ENCODE peak calls at places on chromosomes 11 and 22, in seven cellular contexts. T, C, I, Z, S, G and B are unnamed samples. For H3K27me3, the result is how much of the 10 kb centered on the place peaks cover.

GRCh38 chr11:68354181-68354872 is 41.9 kb downstream of the LRP5 start:
- DNase-seq in T (peak), C (no peak), I (no peak), Z (peak), S (peak), G (no peak), B (no peak)

GRCh38 chr22:33653525-33654063 is 266.7 kb downstream of the LARGE1 start:
- DNase-seq in T (no peak), C (no peak), I (no peak), Z (no peak), S (no peak), G (no peak), B (no peak)

GRCh38 chr22:19730662-19731360 is 7.5 kb downstream of the GP1BB start:
- DNase-seq in T (peak), C (peak), I (peak), Z (peak), S (peak), G (peak), B (peak)

GRCh38 chr11:127376316-127376715 is 375.7 kb upstream of the KIRREL3 start:
- DNase-seq in T (no peak), C (no peak), I (no peak), Z (no peak), S (no peak), G (no peak), B (no peak)

GRCh38 chr22:19785461-19786263 is 25.1 kb downstream of the TBX1 start:
- DNase-seq in T (no peak), C (no peak), I (no peak), Z (no peak), S (no peak), G (no peak), B (no peak)

GRCh38 chr22:43293661-43294392 is 49.3 kb downstream of the SCUBE1 start:
- DNase-seq in T (peak), C (peak), I (no peak), Z (no peak), S (peak), G (no peak), B (no peak)

GRCh38 chr11:15629690-15630321 is 515.1 kb downstream of the INSC start:
- DNase-seq in T (no peak), C (no peak), I (no peak), Z (peak), S (peak), G (no peak), B (no peak)

GRCh38 chr11:42571486-42572230 is 740.1 kb upstream of the API5 start:
- DNase-seq in T (no peak), C (no peak), I (no peak), Z (no peak), S (no peak), G (no peak), B (no peak)

GRCh38 chr11:102664001-102664752 is 39.0 kb upstream of the MMP20 start:
- DNase-seq in T (no peak), C (no peak), I (no peak), Z (no peak), S (no peak), G (peak), B (no peak)

GRCh38 chr11:118615282-118615979 is 8.0 kb downstream of the PHLDB1 start:
- DNase-seq in T (no peak), C (no peak), I (peak), Z (no peak), S (no peak), G (no peak), B (no peak)

GRCh38 chr11:83566948-83567347 is 280.8 kb upstream of the CCDC90B start:
- DNase-seq in T (no peak), C (no peak), I (no peak), Z (no peak), S (no peak), G (no peak), B (no peak)

GRCh38 chr22:32904044-32904443 is 102.5 kb downstream of the TIMP3 start:
- DNase-seq in T (no peak), C (no peak), I (peak), Z (peak), S (peak), G (no peak), B (no peak)

GRCh38 chr11:122213111-122213510 is 97.1 kb upstream of the BLID start:
- DNase-seq in T (no peak), C (no peak), I (no peak), Z (no peak), S (no peak), G (no peak), B (no peak)

GRCh38 chr22:47036936-47037485 is 274.6 kb downstream of the TBC1D22A start:
- DNase-seq in T (no peak), C (no peak), I (no peak), Z (no peak), S (no peak), G (no peak), B (no peak)

GRCh38 chr11:32382339-32383049 is 52.8 kb downstream of the WT1 start:
- DNase-seq in T (no peak), C (no peak), I (no peak), Z (no peak), S (no peak), G (no peak), B (no peak)

GRCh38 chr11:17939542-17939941 is 73.3 kb downstream of the SERGEF start:
- DNase-seq in T (no peak), C (no peak), I (no peak), Z (no peak), S (no peak), G (no peak), B (no peak)

GRCh38 chr11:102802341-102802740 is 4.4 kb upstream of the MMP1 start:
- DNase-seq in T (no peak), C (no peak), I (no peak), Z (no peak), S (no peak), G (no peak), B (no peak)

GRCh38 chr11:109961261-109961660 is 131.9 kb upstream of the ZC3H12C start:
- DNase-seq in T (no peak), C (no peak), I (no peak), Z (no peak), S (no peak), G (no peak), B (no peak)

GRCh38 chr11:118194835-118195627 is 18.6 kb upstream of the SCN2B start:
- DNase-seq in T (peak), C (peak), I (no peak), Z (peak), S (peak), G (no peak), B (no peak)

GRCh38 chr11:116861539-116861938 is 24.1 kb upstream of the APOA1 start:
- DNase-seq in T (no peak), C (no peak), I (no peak), Z (no peak), S (no peak), G (no peak), B (no peak)

GRCh38 chr11:12806113-12806512 is 131.9 kb downstream of the TEAD1 start:
- DNase-seq in T (no peak), C (no peak), I (no peak), Z (no peak), S (no peak), G (no peak), B (no peak)

GRCh38 chr11:100930185-100930778 is 199.3 kb downstream of the PGR start:
- DNase-seq in T (peak), C (no peak), I (peak), Z (no peak), S (no peak), G (no peak), B (peak)

GRCh38 chr11:64007629-64008282 is 21.5 kb downstream of the OTUB1 start:
- DNase-seq in T (no peak), C (no peak), I (peak), Z (peak), S (peak), G (no peak), B (no peak)

GRCh38 chr22:20115691-20116375 is at the start of gene RANBP1:
- DNase-seq in T (no peak), C (peak), I (no peak), Z (no peak), S (no peak), G (no peak), B (no peak)

GRCh38 chr22:22867996-22868715 is 19.5 kb upstream of the IGLL5 start:
- DNase-seq in T (no peak), C (no peak), I (no peak), Z (no peak), S (no peak), G (no peak), B (no peak)

GRCh38 chr22:22870577-22871398 is 16.8 kb upstream of the IGLL5 start:
- DNase-seq in T (no peak), C (no peak), I (no peak), Z (no peak), S (no peak), G (no peak), B (peak)

GRCh38 chr22:22866381-22867111 is 21.1 kb upstream of the IGLL5 start:
- DNase-seq in T (no peak), C (no peak), I (no peak), Z (no peak), S (peak), G (no peak), B (no peak)

GRCh38 chr22:22863001-22863400 is 24.6 kb upstream of the IGLL5 start:
- DNase-seq in T (no peak), C (no peak), I (no peak), Z (no peak), S (no peak), G (no peak), B (no peak)

GRCh38 chr22:22865311-22866072 is 22.1 kb upstream of the IGLL5 start:
- DNase-seq in T (no peak), C (peak), I (no peak), Z (no peak), S (peak), G (peak), B (no peak)
- H3K27me3 ChIP-seq in T (under half), C (under half), I (half or more), Z (under half), S (under half), G (under half), B (under half)

GRCh38 chr11:77589521-77590193 is at the start of gene AQP11:
- DNase-seq in T (peak), C (no peak), I (peak), Z (peak), S (peak), G (peak), B (peak)

GRCh38 chr11:77590194-77590591 is 440 bp downstream of the AQP11 start:
- DNase-seq in T (peak), C (no peak), I (no peak), Z (peak), S (peak), G (no peak), B (no peak)

GRCh38 chr11:77589181-77589520 is 602 bp upstream of the AQP11 start:
- DNase-seq in T (no peak), C (no peak), I (no peak), Z (no peak), S (no peak), G (no peak), B (no peak)

GRCh38 chr11:77593883-77594282 is 4.1 kb downstream of the AQP11 start:
- DNase-seq in T (no peak), C (no peak), I (no peak), Z (no peak), S (no peak), G (no peak), B (no peak)

DNA sequence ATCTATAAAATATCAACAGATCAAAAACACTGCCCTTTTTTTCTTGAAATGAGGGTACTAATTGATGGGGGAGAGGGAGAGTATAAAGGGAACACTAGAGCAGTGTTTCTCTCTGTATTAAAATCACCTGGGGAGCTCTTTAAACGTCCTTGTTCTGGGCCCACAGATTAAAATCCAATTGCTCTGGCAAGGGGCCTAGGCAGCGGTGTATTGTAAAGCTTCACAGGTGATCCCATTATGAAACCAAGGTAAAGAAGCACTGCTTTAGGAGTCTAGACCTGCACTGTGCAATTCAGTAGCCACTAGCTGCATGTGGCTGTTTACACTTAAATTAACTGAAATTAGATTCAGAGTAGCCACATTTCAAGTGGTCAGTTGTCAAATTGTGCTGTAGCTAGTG is 3.0 kb downstream of the AQP11 start:
- DNase-seq in T (no peak), C (no peak), I (no peak), Z (peak), S (no peak), G (no peak), B (no peak)
- H3K4me3 ChIP-seq in T (no peak), C (no peak), I (no peak), Z (no peak), S (no peak), G (no peak), B (no peak)

DNA sequence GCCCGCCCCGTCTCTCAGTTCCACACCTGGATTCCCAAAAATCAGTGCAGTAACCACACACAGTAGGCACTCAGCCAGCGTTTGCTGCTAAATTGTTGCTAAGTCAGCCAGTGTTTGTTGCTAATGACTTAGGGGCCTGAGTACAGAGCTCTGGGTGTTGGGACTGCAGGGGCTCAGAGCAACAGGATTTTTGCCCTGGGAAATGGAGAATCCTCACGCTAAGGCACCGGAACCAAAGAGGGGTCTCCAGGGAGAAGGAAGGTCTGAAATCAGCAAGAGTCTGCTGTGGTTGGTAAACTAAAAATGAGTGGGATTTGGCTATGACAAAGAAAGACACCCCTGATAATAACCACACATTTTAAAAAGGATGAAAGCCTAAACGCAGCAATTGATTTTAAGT is 22.7 kb upstream of the ALX4 start:
- DNase-seq in T (no peak), C (no peak), I (no peak), Z (no peak), S (no peak), G (no peak), B (no peak)
- H3K27me3 ChIP-seq in T (under half), C (under half), I (under half), Z (under half), S (half or more), G (under half), B (under half)

GRCh38 chr11:8721740-8722139 is 39.1 kb downstream of the RPL27A start:
- DNase-seq in T (peak), C (no peak), I (no peak), Z (no peak), S (no peak), G (no peak), B (no peak)
- H3K4me3 ChIP-seq in T (no peak), C (no peak), I (no peak), Z (no peak), S (no peak), G (no peak), B (no peak)

GRCh38 chr22:22372063-22372462 is 127.5 kb downstream of the VPREB1 start:
- DNase-seq in T (no peak), C (no peak), I (no peak), Z (no peak), S (no peak), G (no peak), B (no peak)
- H3K27me3 ChIP-seq in T (under half), C (under half), I (half or more), Z (under half), S (under half), G (under half), B (under half)